ENCODE peak calls at places on chromosomes 2 and 18, in four cellular contexts. E, H, K and L are unnamed samples.

GRCh38 chr2:113756088-113757058 is at the start of gene SLC35F5:
- DNase-seq in H (peak; percentile 92), K (peak; percentile 63), E (peak; percentile 95), L (peak; percentile 94)

GRCh38 chr2:218877891-218878290 is 2.8 kb upstream of the WNT10A start:
- DNase-seq in K (no peak), E (no peak), H (no peak), L (no peak)

GRCh38 chr2:62309465-62310091 is 113.7 kb downstream of the B3GNT2 start:
- DNase-seq in H (peak; percentile 65), K (no peak), E (no peak), L (peak; percentile 30)

GRCh38 chr2:177289824-177290632 is 25.5 kb upstream of the NFE2L2 start:
- DNase-seq in K (no peak), E (no peak), H (peak; percentile 72), L (no peak)

GRCh38 chr2:1499033-1499795 is 86.0 kb downstream of the TPO start:
- DNase-seq in E (no peak), K (no peak), H (no peak), L (no peak)

GRCh38 chr2:176518823-176519222 is 249.6 kb downstream of the MTX2 start:
- DNase-seq in H (no peak), E (peak; percentile 38), K (peak; percentile 9), L (no peak)

GRCh38 chr2:37356299-37356698 is 11.9 kb downstream of the QPCT start:
- DNase-seq in K (no peak), E (no peak), H (no peak), L (no peak)

GRCh38 chr2:218029366-218030360 is 26.9 kb upstream of the TNS1 start:
- DNase-seq in K (no peak), H (no peak), E (no peak), L (peak; percentile 40)

GRCh38 chr2:177056540-177056939 is 156.1 kb upstream of the HNRNPA3 start:
- DNase-seq in E (no peak), H (no peak), K (no peak), L (no peak)

GRCh38 chr2:125696573-125696972 is 959.4 kb upstream of the GYPC start:
- DNase-seq in K (no peak), H (no peak), E (no peak), L (no peak)

GRCh38 chr2:228841877-228842276 is 429.2 kb downstream of the PID1 start:
- DNase-seq in H (no peak), E (no peak), K (no peak), L (no peak)

GRCh38 chr18:63831080-63831788 is 56.0 kb downstream of the SERPINB7 start:
- DNase-seq in K (no peak), E (no peak), H (peak; percentile 7), L (no peak)

GRCh38 chr2:185161701-185162100 is 563.4 kb downstream of the ZNF804A start:
- DNase-seq in H (no peak), K (no peak), E (no peak), L (no peak)

GRCh38 chr18:74862094-74862493 is 264.4 kb downstream of the ZNF407 start:
- DNase-seq in E (peak; percentile 29), H (no peak), K (no peak), L (no peak)

GRCh38 chr2:19358242-19359020 is at the start of gene OSR1:
- DNase-seq in H (no peak), K (no peak), E (peak; percentile 71), L (no peak)

GRCh38 chr2:10981941-10982381 is 70.2 kb downstream of the KCNF1 start:
- DNase-seq in H (no peak), E (peak; percentile 44), K (no peak), L (no peak)

GRCh38 chr18:39453882-39454281 is 1888.3 kb upstream of the CELF4 start:
- DNase-seq in E (no peak), H (no peak), K (no peak), L (no peak)

GRCh38 chr2:43003702-43004101 is 211.3 kb upstream of the HAAO start:
- DNase-seq in K (no peak), E (no peak), H (no peak), L (no peak)

GRCh38 chr2:66305714-66306113 is 129.2 kb upstream of the MEIS1 start:
- DNase-seq in H (no peak), E (peak; percentile 64), K (no peak), L (no peak)

GRCh38 chr2:230866704-230867561 is 2.2 kb downstream of the ITM2C start:
- DNase-seq in H (peak; percentile 61), K (no peak), E (no peak), L (peak; percentile 57)

GRCh38 chr18:35122586-35123224 is 81.5 kb downstream of the MAPRE2 start:
- DNase-seq in E (no peak), H (peak; percentile 11), K (no peak), L (peak; percentile 27)

GRCh38 chr2:100418563-100418962 is 1.1 kb upstream of the CHST10 start:
- DNase-seq in H (no peak), K (no peak), E (no peak), L (no peak)

GRCh38 chr18:905948-906415 is 1.3 kb downstream of the ADCYAP1 start:
- DNase-seq in H (no peak), E (no peak), K (no peak), L (no peak)

GRCh38 chr2:88227446-88227845 is 57.3 kb downstream of the THNSL2 start:
- DNase-seq in E (no peak), K (no peak), H (no peak), L (no peak)

GRCh38 chr2:73249636-73250035 is 15.5 kb downstream of the CCT7 start:
- DNase-seq in H (no peak), E (no peak), K (no peak), L (no peak)

GRCh38 chr18:23784811-23785245 is 95.6 kb downstream of the LAMA3 start:
- DNase-seq in K (no peak), E (no peak), H (no peak), L (no peak)

GRCh38 chr2:54538537-54538936 is 82.4 kb downstream of the SPTBN1 start:
- DNase-seq in H (no peak), E (no peak), K (no peak), L (no peak)

GRCh38 chr2:4214444-4215295 is 511.3 kb downstream of the DCDC2C start:
- DNase-seq in E (no peak), K (no peak), H (no peak), L (no peak)

GRCh38 chr2:95354469-95354901 is 48.0 kb upstream of the FAHD2A start:
- DNase-seq in K (no peak), H (no peak), E (no peak), L (no peak)

GRCh38 chr2:207819021-207819687 is 49.4 kb upstream of the FZD5 start:
- DNase-seq in E (no peak), H (no peak), K (no peak), L (no peak)

GRCh38 chr2:44191739-44192138 is 23.1 kb downstream of the PPM1B start:
- DNase-seq in K (no peak), H (peak; percentile 30), E (no peak), L (no peak)

DNA sequence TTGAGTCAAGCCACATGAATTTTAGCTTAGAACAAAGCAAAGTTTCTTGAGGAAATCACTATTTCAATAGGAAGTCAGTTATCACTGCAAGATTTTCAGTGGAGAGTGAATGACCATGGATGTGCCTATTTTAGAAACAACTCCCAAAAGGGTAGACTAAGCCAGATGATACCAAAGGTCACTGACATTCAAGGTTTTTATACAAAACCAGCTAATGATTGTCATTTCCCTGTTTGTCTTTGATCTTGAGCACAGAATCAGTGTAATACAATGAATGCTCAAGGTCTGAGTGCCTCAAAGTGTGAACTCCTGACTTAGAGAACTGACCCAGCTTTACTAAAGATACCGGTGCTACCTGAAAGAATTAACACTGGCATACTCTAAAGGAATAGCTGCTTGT is 60.5 kb downstream of the CDH2 start:
- DNase-seq in H (no peak), E (no peak), K (no peak), L (no peak)
- H3K4me1 ChIP-seq in H (no peaks in the 10 kb centered on the region), E (peaks cover 73% of the 10 kb centered on the region), K (no peaks in the 10 kb centered on the region), L (no peaks in the 10 kb centered on the region)

DNA sequence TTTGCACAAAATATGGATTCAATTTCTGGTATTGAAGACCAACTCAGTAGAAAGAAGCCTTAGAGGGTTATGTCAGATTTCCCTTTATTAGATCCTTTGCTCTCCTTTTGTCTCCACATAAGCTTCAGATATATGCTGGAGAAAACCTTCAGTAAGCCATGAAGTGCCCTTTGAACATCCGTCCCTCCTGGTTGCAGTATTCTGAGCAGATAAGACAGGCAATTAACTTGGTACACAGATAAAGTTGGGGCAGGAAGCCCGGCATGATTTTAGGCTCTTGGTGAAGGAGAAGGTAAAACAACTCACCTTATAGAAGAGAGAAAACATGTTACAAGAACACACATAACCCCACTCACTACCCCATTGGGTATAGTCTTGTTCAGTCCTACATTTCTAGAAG is 76.4 kb downstream of the SRD5A2 start:
- DNase-seq in E (no peak), H (no peak), K (no peak), L (no peak)
- H3K27ac ChIP-seq in E (no peak overlapping the region), H (no peak overlapping the region), K (no peak overlapping the region), L (no peak overlapping the region)

GRCh38 chr2:197929008-197929885 is 124.9 kb downstream of the PLCL1 start:
- DNase-seq in K (no peak), E (no peak), H (no peak), L (no peak)

GRCh38 chr2:197924483-197924882 is 120.1 kb downstream of the PLCL1 start:
- DNase-seq in K (no peak), H (no peak), E (no peak), L (no peak)

GRCh38 chr2:197926673-197927072 is 122.3 kb downstream of the PLCL1 start:
- DNase-seq in H (no peak), K (no peak), E (no peak), L (no peak)

GRCh38 chr2:197927994-197928393 is 123.6 kb downstream of the PLCL1 start:
- DNase-seq in K (no peak), E (no peak), H (no peak), L (no peak)

GRCh38 chr2:197925204-197925603 is 120.8 kb downstream of the PLCL1 start:
- DNase-seq in E (no peak), H (no peak), K (no peak), L (no peak)
- H3K4me1 ChIP-seq in E (peaks cover 69% of the 10 kb centered on the region), H (peaks cover 4% of the 10 kb centered on the region), K (no peaks in the 10 kb centered on the region), L (no peaks in the 10 kb centered on the region)

GRCh38 chr2:171709011-171709685 is 21.9 kb downstream of the DYNC1I2 start:
- DNase-seq in H (no peak), E (no peak), K (no peak), L (no peak)
- H3K27ac ChIP-seq in H (no peak overlapping the region), E (no peak overlapping the region), K (no peak overlapping the region), L (no peak overlapping the region)